ENCODE peak calls at places on chromosomes 4 and X, in six cellular contexts. O is stimulated activated CD8-positive, alpha-beta memory T cell treated with anti-CD3 and anti-CD28 coated beads, Interleukin-7, amount 100 ng/mL, for 1 hour; K is kidney; Y is BJ; P is ACHN; Z is renal cortical epithelial cell. A is an unnamed sample.

GRCh38 chr4:17469931-17470674 is 41.8 kb downstream of the QDPR start:
- DNase-seq in O (no peak), K (no peak), Y (no peak), P (no peak), Z (no peak), A (peak)

GRCh38 chr4:71270901-71271300 is 67.9 kb upstream of the SLC4A4 start:
- DNase-seq in O (no peak), K (no peak), Y (no peak), P (peak), Z (peak), A (peak)

GRCh38 chr4:22514001-22514400 is 1.9 kb downstream of the ADGRA3 start:
- DNase-seq in O (no peak), K (no peak), Y (no peak), P (peak), Z (peak), A (peak)

GRCh38 chrX:54758114-54759055 is 39.7 kb downstream of the ITIH6 start:
- DNase-seq in O (no peak), K (peak), Y (no peak), P (no peak), Z (no peak), A (no peak)

GRCh38 chr4:186021461-186022167 is 47.3 kb upstream of the TLR3 start:
- DNase-seq in O (no peak), K (peak), Y (no peak), P (peak), Z (peak), A (peak)

GRCh38 chr4:159048166-159048886 is 54.6 kb upstream of the RAPGEF2 start:
- DNase-seq in O (no peak), K (peak), Y (no peak), P (peak), Z (peak), A (peak)

GRCh38 chr4:107036602-107037151 is 564 bp upstream of the DKK2 start:
- DNase-seq in O (no peak), K (no peak), Y (no peak), P (no peak), Z (no peak), A (no peak)

GRCh38 chr4:157713342-157713741 is 459.5 kb downstream of the GASK1B start:
- DNase-seq in O (no peak), K (no peak), Y (no peak), P (no peak), Z (peak), A (peak)

GRCh38 chr4:142700521-142700920 is 145.6 kb downstream of the INPP4B start:
- DNase-seq in O (no peak), K (no peak), Y (no peak), P (no peak), Z (no peak), A (no peak)

GRCh38 chrX:47513697-47514085 is 30.7 kb upstream of the ZNF41 start:
- DNase-seq in O (no peak), K (no peak), Y (no peak), P (no peak), Z (no peak), A (no peak)

GRCh38 chr4:158170691-158171455 is 2.0 kb downstream of the GASK1B start:
- DNase-seq in O (no peak), K (peak), Y (no peak), P (no peak), Z (no peak), A (peak)

GRCh38 chrX:136646602-136647239 is 1.2 kb upstream of the CD40LG start:
- DNase-seq in O (no peak), K (no peak), Y (no peak), P (no peak), Z (no peak), A (no peak)

GRCh38 chr4:7582313-7583096 is 147.8 kb upstream of the PSAPL1 start:
- DNase-seq in O (no peak), K (no peak), Y (no peak), P (no peak), Z (no peak), A (peak)

GRCh38 chr4:100177855-100178254 is 12.4 kb downstream of the DDIT4L start:
- DNase-seq in O (no peak), K (no peak), Y (no peak), P (no peak), Z (no peak), A (no peak)

GRCh38 chrX:107710617-107711391 is 64.8 kb downstream of the TSC22D3 start:
- DNase-seq in O (peak), K (no peak), Y (peak), P (peak), Z (peak), A (peak)

GRCh38 chr4:169098054-169098896 is 88.2 kb upstream of the CBR4 start:
- DNase-seq in O (no peak), K (no peak), Y (no peak), P (no peak), Z (peak), A (peak)

GRCh38 chr4:32268949-32269348 is 1548.8 kb downstream of the PCDH7 start:
- DNase-seq in O (no peak), K (no peak), Y (no peak), P (peak), Z (peak), A (peak)